ENCODE peak calls at places on chromosomes 16 and 17, in ten cellular contexts. M is cardiac muscle cell, C is lower lobe of right lung, W is H9, V is esophagus squamous epithelium, G is SJSA1, F is transverse colon, D is uterus, P is adrenal gland, J is IMR-90. Z is an unnamed sample.

GRCh38 chr16:88350922-88351321 is 31.8 kb upstream of the ZNF469 start:
- DNase-seq in P (no peak), J (no peak), F (no peak), D (no peak), V (no peak), G (no peak), W (no peak), C (peak), M (no peak), Z (no peak)

GRCh38 chr17:81039854-81040758 is 5.2 kb downstream of the BAIAP2 start:
- DNase-seq in V (no peak), J (peak), F (no peak), M (peak), G (peak), W (no peak), P (no peak), C (no peak), D (peak), Z (no peak)

GRCh38 chr16:88816736-88817535 is 5.2 kb upstream of the APRT start:
- DNase-seq in J (no peak), D (no peak), V (no peak), C (no peak), P (no peak), G (no peak), W (no peak), M (no peak), F (no peak), Z (no peak)

GRCh38 chr16:83891742-83892141 is 7.2 kb upstream of the MLYCD start:
- DNase-seq in V (no peak), G (peak), P (no peak), M (no peak), J (no peak), C (no peak), D (no peak), F (no peak), W (no peak), Z (no peak)

GRCh38 chr17:72351884-72352346 is 231.1 kb downstream of the SOX9 start:
- DNase-seq in J (no peak), M (no peak), V (no peak), C (no peak), P (no peak), D (no peak), F (no peak), W (peak), G (no peak), Z (no peak)

GRCh38 chr16:83015871-83016270 is 389.1 kb downstream of the CDH13 start:
- DNase-seq in M (no peak), J (no peak), D (no peak), P (no peak), V (no peak), G (no peak), F (no peak), W (no peak), C (no peak), Z (peak)

GRCh38 chr16:68367034-68367433 is 56.2 kb downstream of the PRMT7 start:
- DNase-seq in C (no peak), F (peak), P (peak), G (no peak), V (no peak), M (peak), J (peak), D (no peak), W (peak), Z (no peak)

GRCh38 chr17:13374203-13375143 is 227.3 kb downstream of the HS3ST3A1 start:
- DNase-seq in C (no peak), P (no peak), F (no peak), W (no peak), V (no peak), M (no peak), G (no peak), D (no peak), J (no peak), Z (no peak)

GRCh38 chr16:89507834-89508590 is at the start of gene SPG7:
- DNase-seq in G (peak), P (peak), V (peak), D (peak), C (peak), F (peak), M (peak), J (peak), W (peak), Z (peak)

GRCh38 chr17:44914148-44914547 is 1.2 kb downstream of the GFAP start:
- DNase-seq in G (no peak), C (peak), W (peak), M (no peak), V (no peak), P (no peak), F (no peak), J (no peak), D (no peak), Z (no peak)

GRCh38 chr17:75691371-75692290 is 24.5 kb downstream of the SAP30BP start:
- DNase-seq in W (no peak), J (peak), C (no peak), D (no peak), F (no peak), G (peak), M (peak), V (no peak), P (no peak), Z (peak)

GRCh38 chr16:4261557-4262172 is 11.2 kb downstream of the TFAP4 start:
- DNase-seq in G (no peak), P (peak), W (peak), C (no peak), F (peak), D (peak), J (peak), M (peak), V (no peak), Z (no peak)

GRCh38 chr17:68161644-68162428 is 86.0 kb upstream of the AMZ2 start:
- DNase-seq in C (no peak), M (no peak), J (no peak), V (no peak), W (no peak), G (no peak), D (no peak), P (no peak), F (no peak), Z (no peak)

GRCh38 chr16:1545044-1545736 is 11.7 kb downstream of the TMEM204 start:
- DNase-seq in D (no peak), V (no peak), G (no peak), J (no peak), P (no peak), M (no peak), C (no peak), F (no peak), W (no peak), Z (no peak)

GRCh38 chr16:3642397-3643094 is 11.9 kb upstream of the DNASE1 start:
- DNase-seq in V (no peak), W (no peak), J (no peak), F (peak), M (peak), C (peak), P (peak), G (peak), D (no peak), Z (no peak)

GRCh38 chr17:55430531-55431228 is 9.0 kb upstream of the MMD start:
- DNase-seq in C (no peak), G (no peak), M (no peak), D (no peak), P (no peak), J (no peak), F (no peak), W (no peak), V (no peak), Z (no peak)

GRCh38 chr17:83007504-83008475 is 71.6 kb upstream of the METRNL start:
- DNase-seq in F (no peak), M (no peak), D (no peak), W (no peak), V (no peak), C (no peak), P (no peak), J (no peak), G (peak), Z (no peak)

GRCh38 chr17:28385037-28385797 is 13.7 kb downstream of the SARM1 start:
- DNase-seq in J (no peak), M (no peak), G (no peak), P (no peak), D (no peak), V (no peak), W (peak), C (peak), F (peak), Z (no peak)

GRCh38 chr16:85656351-85657266 is 32.1 kb downstream of the GINS2 start:
- DNase-seq in F (no peak), M (no peak), V (no peak), G (no peak), W (no peak), J (no peak), P (no peak), D (no peak), C (peak), Z (no peak)

GRCh38 chr16:3959148-3959547 is 78.6 kb upstream of the CREBBP start:
- DNase-seq in D (no peak), F (no peak), M (peak), C (peak), V (no peak), J (peak), P (peak), W (no peak), G (no peak), Z (no peak)

GRCh38 chr17:49229805-49230600 is 584 bp downstream of the PHOSPHO1 start:
- DNase-seq in J (no peak), M (no peak), V (no peak), W (no peak), C (peak), D (no peak), G (no peak), F (no peak), P (no peak), Z (no peak)

GRCh38 chr16:30185141-30185682 is 1.8 kb downstream of the CORO1A start:
- DNase-seq in D (peak), P (no peak), M (no peak), V (no peak), J (no peak), C (peak), W (no peak), G (no peak), F (peak), Z (no peak)

GRCh38 chr17:17191346-17191792 is 14.8 kb downstream of the PLD6 start:
- DNase-seq in D (peak), G (peak), M (peak), P (no peak), V (no peak), C (no peak), J (peak), W (no peak), F (no peak), Z (no peak)

GRCh38 chr17:80917716-80918560 is 73.7 kb upstream of the CHMP6 start:
- DNase-seq in V (no peak), C (no peak), F (no peak), J (no peak), D (no peak), W (no peak), M (no peak), P (no peak), G (no peak), Z (no peak)

GRCh38 chr17:16477255-16477654 is 14.7 kb downstream of the LRRC75A start:
- DNase-seq in W (peak), C (no peak), J (peak), F (peak), P (peak), G (peak), D (peak), M (peak), V (no peak), Z (no peak)

GRCh38 chr17:28773736-28774135 is 29.9 kb downstream of the TRAF4 start:
- DNase-seq in W (no peak), J (no peak), G (no peak), V (no peak), F (no peak), P (no peak), C (no peak), D (no peak), M (no peak), Z (no peak)

GRCh38 chr17:45958994-45959665 is 39.9 kb upstream of the STH start:
- DNase-seq in D (no peak), M (no peak), J (no peak), C (no peak), G (no peak), P (no peak), F (no peak), V (no peak), W (no peak), Z (no peak)

GRCh38 chr16:10741844-10742243 is 1.8 kb upstream of the NUBP1 start:
- DNase-seq in G (no peak), W (no peak), V (no peak), F (peak), J (peak), P (no peak), M (peak), D (no peak), C (no peak), Z (no peak)

GRCh38 chr16:29876578-29877249 is 13.7 kb upstream of the CDIPT start:
- DNase-seq in G (no peak), F (no peak), W (no peak), P (no peak), V (no peak), C (no peak), M (no peak), J (no peak), D (no peak), Z (no peak)

GRCh38 chr17:75078097-75079022 is 9.4 kb upstream of the SLC16A5 start:
- DNase-seq in V (no peak), F (peak), D (no peak), P (peak), G (peak), J (peak), C (peak), M (peak), W (peak), Z (no peak)

DNA sequence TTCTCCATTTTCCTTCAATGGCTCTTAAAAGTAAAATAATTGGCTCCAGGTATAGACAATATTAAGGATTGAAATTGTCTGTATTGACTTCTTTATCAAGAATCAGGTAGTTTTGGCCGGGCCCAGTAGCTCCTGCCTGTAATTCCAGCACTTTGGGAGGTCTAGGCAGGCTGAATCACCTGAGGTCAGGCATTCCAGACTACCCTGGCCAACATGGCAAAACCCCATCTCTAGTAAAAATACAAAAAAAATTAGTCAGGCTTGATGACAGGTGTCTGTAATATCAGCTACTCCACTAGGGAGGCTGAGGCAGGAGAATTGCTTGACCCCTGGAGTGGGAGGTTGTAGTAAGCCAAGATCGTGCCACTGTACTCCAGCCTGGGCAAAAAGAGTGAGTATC is 1008.5 kb upstream of the EEF2KMT start:
- DNase-seq in J (no peak), P (no peak), D (no peak), G (no peak), V (no peak), W (no peak), M (no peak), F (no peak), C (no peak), Z (no peak)
- H3K27ac ChIP-seq in J (no peak), P (no peak), D (no peak), G (no peak), V (no peak), W (no peak), M (no peak), F (no peak), C (no peak), Z (no peak)

DNA sequence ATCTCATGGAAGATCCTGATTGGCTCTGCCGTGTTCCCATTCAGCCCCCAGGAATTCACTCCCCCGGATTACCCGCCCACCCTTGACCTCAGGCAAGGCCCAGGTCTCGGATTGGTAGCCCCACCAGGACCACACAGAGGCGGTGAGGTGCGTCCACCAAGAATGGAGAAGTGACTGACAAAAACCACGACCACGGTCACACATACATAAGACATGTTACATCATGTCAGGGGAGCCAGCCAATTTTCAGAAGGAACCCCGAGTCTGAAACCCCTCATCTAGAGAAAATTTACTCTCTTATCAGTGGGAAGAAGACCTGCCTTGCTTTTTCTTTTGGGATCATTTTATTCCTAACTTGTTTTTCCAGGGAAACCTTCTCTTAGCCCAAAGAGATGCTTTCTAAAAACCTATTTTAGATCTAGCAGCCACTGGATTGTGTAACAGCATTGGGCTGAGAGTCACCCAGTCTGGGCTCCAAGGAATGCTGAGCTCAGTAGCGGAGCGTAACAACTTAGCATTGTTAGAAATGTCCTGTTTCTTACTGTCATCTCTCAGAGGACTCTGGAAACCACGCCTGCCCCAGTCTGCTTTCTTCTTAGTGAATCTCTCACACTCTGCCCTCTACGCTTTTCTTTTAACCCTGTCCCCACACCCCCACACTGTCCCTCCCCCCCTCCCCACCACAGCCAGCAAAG is 164.1 kb downstream of the CMIP start:
- DNase-seq in G (no peak), M (peak), D (no peak), J (peak), C (no peak), W (no peak), V (no peak), F (no peak), P (no peak), Z (peak)
- H3K27ac ChIP-seq in G (no peak), M (no peak), D (peak), J (no peak), C (no peak), W (no peak), V (peak), F (peak), P (peak), Z (no peak)

GRCh38 chr16:86910821-86911220 is 332.5 kb downstream of the FOXL1 start:
- DNase-seq in D (no peak), M (no peak), J (no peak), P (no peak), W (no peak), G (no peak), F (no peak), C (no peak), V (no peak), Z (no peak)

GRCh38 chr16:86906608-86907007 is 328.3 kb downstream of the FOXL1 start:
- DNase-seq in C (no peak), W (no peak), G (no peak), J (no peak), D (no peak), M (no peak), P (no peak), F (no peak), V (no peak), Z (no peak)

GRCh38 chr16:86910146-86910805 is 331.9 kb downstream of the FOXL1 start:
- DNase-seq in F (no peak), J (no peak), C (no peak), W (no peak), G (peak), P (no peak), V (no peak), M (no peak), D (no peak), Z (no peak)

GRCh38 chr16:86911311-86911999 is 333.1 kb downstream of the FOXL1 start:
- DNase-seq in V (no peak), F (no peak), P (no peak), G (no peak), C (no peak), J (no peak), D (no peak), W (no peak), M (no peak), Z (no peak)

GRCh38 chr16:86909359-86910145 is 331.2 kb downstream of the FOXL1 start:
- DNase-seq in J (no peak), M (no peak), W (no peak), V (no peak), C (no peak), P (no peak), G (no peak), F (no peak), D (no peak), Z (no peak)
- H3K27ac ChIP-seq in J (no peak), M (no peak), W (no peak), V (no peak), C (no peak), P (no peak), G (peak), F (no peak), D (no peak), Z (no peak)

GRCh38 chr16:69396187-69397061 is 10.6 kb upstream of the TERF2 start:
- DNase-seq in M (peak), J (peak), G (peak), C (no peak), D (peak), P (peak), W (peak), F (peak), V (no peak), Z (no peak)
- H3K27ac ChIP-seq in M (no peak), J (peak), G (peak), C (peak), D (peak), P (peak), W (no peak), F (peak), V (peak), Z (peak)

DNA sequence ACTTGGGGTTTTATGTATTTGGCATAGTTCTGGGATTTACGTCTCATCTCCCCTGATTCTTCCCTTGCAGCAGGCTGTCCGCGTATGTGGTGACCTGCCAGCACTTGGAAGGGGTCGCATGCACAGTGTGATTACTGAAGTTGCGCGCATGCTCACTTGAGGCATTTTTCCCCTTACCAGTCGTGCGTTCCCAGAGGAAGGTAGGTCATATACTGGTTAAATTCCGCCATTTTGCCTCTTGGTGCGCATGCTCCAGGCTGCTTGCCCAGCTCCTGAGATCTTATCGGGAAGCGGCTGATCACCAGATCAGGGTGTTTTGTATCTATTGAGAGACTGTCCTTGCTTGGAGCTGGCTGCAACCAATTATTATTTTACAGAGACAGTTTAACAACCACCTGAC is 56.5 kb upstream of the TEX2 start:
- DNase-seq in P (no peak), C (no peak), F (no peak), V (no peak), W (no peak), D (no peak), M (no peak), G (no peak), J (no peak), Z (no peak)
- H3K27ac ChIP-seq in P (no peak), C (no peak), F (no peak), V (no peak), W (no peak), D (no peak), M (no peak), G (no peak), J (no peak), Z (no peak)

DNA sequence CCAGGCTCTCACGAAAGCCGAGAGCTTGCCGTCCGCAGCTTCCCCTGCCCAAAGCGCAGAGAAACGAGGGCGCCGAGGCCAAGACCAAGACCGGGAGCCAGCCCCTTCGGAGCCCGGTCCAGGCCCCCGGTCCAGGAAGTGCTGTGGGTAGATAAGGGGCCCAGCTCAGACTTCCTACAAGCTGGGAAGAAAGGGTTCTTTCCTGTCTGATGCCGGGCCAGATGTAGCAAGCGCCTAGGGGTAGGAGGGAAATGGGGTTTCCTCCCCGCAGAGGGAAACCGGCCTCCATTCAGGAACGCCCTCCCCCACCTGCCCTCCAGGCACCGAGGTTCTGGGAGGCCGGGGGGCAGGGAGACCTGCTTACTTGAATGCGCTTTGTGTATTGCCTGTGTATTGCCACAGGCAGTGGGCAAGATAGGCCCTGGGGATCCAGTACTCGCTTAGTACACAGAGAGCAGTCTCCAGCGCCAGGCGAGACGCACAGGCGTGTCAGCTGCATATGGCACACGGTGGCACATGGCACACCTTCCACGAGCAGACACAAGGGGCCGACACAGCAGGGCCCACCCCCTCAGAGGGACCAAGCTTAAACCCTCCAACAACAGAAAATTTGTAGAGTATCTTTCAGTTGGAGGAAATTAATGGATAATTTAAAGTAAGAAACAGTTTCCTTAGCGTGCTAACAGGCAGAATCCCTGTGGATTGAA is 1.0 kb upstream of the CYB561 start:
- DNase-seq in C (peak), V (no peak), G (no peak), F (peak), M (peak), D (no peak), J (no peak), W (peak), P (no peak), Z (no peak)
- H3K27ac ChIP-seq in C (peak), V (peak), G (peak), F (peak), M (no peak), D (peak), J (no peak), W (no peak), P (peak), Z (peak)